ENCODE peak calls at places on chromosome 3, in ten cellular contexts. A is breast epithelium, B is ovary, O is IMR-90, V is body of pancreas, Q is A549, S is Peyer's patch, G is adrenal gland, E is transverse colon, Z is upper lobe of left lung. K is an unnamed sample.

GRCh38 chr3:188974856-188975611 is 196.7 kb upstream of the TPRG1 start:
- DNase-seq in S (no peak), A (no peak), V (peak; percentile 30), E (no peak), O (peak; percentile 64), Z (no peak), Q (no peak), G (no peak), B (no peak), K (no peak)

GRCh38 chr3:66912306-66912705 is 85.8 kb upstream of the KBTBD8 start:
- DNase-seq in A (no peak), B (no peak), E (no peak), O (no peak), V (no peak), Q (no peak), G (no peak), S (no peak), Z (no peak), K (no peak)

GRCh38 chr3:180278583-180279188 is 241.9 kb upstream of the PEX5L start:
- DNase-seq in V (no peak), O (no peak), Z (no peak), Q (no peak), S (no peak), B (no peak), A (no peak), G (no peak), E (no peak), K (no peak)

GRCh38 chr3:55416381-55416821 is 70.7 kb downstream of the WNT5A start:
- DNase-seq in A (no peak), E (no peak), Z (no peak), O (peak; percentile 93), G (no peak), V (no peak), B (no peak), S (no peak), Q (peak; percentile 22), K (no peak)

GRCh38 chr3:182323126-182323727 is 470.1 kb upstream of the ATP11B start:
- DNase-seq in Q (no peak), E (no peak), O (no peak), Z (no peak), V (no peak), B (no peak), A (no peak), S (no peak), G (no peak), K (no peak)

GRCh38 chr3:139654637-139655365 is 23.0 kb downstream of the NMNAT3 start:
- DNase-seq in V (no peak), A (no peak), E (no peak), B (no peak), G (no peak), Z (no peak), S (no peak), Q (no peak), O (no peak), K (peak; percentile 71)

GRCh38 chr3:146142757-146143156 is 18.2 kb downstream of the PLOD2 start:
- DNase-seq in Z (no peak), A (no peak), B (no peak), S (no peak), G (no peak), O (peak; percentile 80), E (no peak), V (peak; percentile 8), Q (no peak), K (no peak)

GRCh38 chr3:180311242-180311641 is 274.5 kb upstream of the PEX5L start:
- DNase-seq in A (no peak), S (no peak), O (no peak), Q (no peak), Z (no peak), E (no peak), V (no peak), B (no peak), G (no peak), K (no peak)

GRCh38 chr3:52790337-52790736 is 4.3 kb upstream of the ITIH3 start:
- DNase-seq in E (no peak), V (no peak), G (no peak), A (no peak), Z (no peak), O (no peak), Q (no peak), S (no peak), B (no peak), K (no peak)

DNA sequence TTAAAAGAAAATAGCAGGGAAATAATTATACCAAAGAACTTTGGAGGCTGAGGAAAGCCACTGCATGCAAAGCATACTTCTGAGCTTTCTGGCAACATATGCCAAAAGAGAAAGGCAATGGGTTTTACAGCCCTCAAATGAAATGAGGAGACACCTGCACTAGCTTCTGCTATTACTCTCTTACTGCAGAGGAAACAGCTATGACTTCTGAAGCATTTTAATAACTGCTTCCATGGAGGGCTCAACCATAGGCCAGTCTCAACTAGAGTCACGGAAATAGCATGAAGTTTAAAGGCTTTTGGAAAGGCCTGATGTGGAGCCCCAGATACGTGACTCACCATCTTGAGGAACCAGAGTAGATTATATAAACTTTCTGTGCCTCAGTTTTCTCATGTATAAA is 114.8 kb downstream of the OXNAD1 start:
- DNase-seq in B (no peak), G (no peak), E (no peak), V (no peak), A (no peak), Z (no peak), S (no peak), Q (no peak), O (no peak), K (no peak)
- TF ChIP-seq POLR2A in B (no peak), G (no peak), E (no peak), V (no peak), A (no peak), Z (no peak), S (no peak), Q (no peak), O (no peak), K (no peak)

DNA sequence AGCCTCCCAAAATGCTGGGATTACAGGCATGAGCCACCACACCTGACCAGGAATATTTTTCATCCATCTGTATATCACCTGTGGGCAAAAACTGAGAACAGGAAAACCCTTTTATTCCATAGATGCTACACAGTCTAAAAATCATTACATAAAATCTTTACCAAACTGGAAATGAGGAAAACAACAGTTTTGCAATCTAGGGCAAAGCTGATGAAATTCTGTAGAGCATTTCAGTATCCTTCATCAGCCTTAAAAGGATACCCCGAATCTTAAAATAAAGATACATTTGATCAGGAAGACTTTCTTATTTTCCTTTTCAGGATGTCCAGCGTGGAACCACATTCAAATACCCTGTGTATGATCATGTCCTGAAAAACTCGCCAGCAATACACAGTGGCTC is 7.1 kb downstream of the SIAH2 start:
- DNase-seq in V (no peak), Z (no peak), S (no peak), O (no peak), Q (no peak), G (no peak), E (no peak), A (no peak), B (no peak), K (no peak)
- H3K4me3 ChIP-seq in V (no peak overlapping the region), Z (no peak overlapping the region), S (no peak overlapping the region), O (no peak overlapping the region), Q (no peak overlapping the region), G (no peak overlapping the region), E (no peak overlapping the region), A (no peak overlapping the region), B (no peak overlapping the region), K (no peak overlapping the region)

DNA sequence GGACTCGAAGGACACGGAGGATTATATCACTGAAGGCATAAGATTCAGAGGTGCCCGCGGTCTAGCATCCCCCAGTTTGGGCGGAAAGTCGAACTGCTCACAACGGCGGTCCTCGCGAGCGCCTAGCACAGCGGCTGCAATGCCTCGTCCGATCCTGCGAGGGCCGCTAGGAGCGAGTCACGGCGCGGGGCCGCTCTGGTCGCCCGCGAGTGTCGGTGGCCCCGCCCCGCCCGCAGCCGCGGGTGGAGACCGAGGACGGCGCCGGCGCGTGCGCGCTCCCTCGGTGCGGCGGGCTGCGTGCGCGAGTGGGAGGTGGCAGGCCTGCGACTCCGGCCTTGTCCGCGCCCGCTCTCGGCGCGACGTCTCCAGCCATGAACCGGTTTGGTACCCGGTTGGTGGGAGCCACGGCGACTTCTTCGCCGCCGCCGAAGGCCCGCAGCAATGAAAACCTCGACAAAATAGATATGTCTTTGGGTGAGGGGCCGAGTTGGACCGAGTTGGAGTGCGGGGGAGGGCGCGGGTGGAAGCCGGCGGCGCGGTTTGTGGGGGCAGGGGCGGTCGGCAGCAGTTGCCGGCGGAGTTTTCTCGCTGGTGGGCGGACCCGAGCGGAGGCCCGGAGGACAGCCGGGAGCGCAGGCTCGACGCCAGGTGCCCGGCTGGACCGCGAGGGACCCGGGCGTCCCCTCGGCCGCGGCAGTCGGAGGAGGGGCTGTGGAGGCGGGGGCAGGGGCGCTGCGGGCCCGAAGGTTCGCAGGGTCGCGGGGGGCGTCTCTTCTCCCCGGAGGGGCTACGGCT is at the start of gene FYTTD1:
- DNase-seq in B (peak; percentile 90), G (peak; percentile 91), S (peak; percentile 88), Q (peak; percentile 81), O (peak; percentile 84), V (peak; percentile 92), Z (peak; percentile 93), A (peak; percentile 90), E (peak; percentile 93), K (peak; percentile 98)
- TF ChIP-seq POLR2A in B (peak; percentile 85), G (peak; percentile 19), S (peak; percentile 56), Q (peak; percentile 78), O (no peak), V (peak; percentile 82), Z (peak; percentile 84), A (peak; percentile 42), E (peak; percentile 48), K (peak; percentile 21)

GRCh38 chr3:9897408-9898372 is 5.0 kb upstream of the IL17RE start:
- DNase-seq in A (peak; percentile 68), B (no peak), V (peak; percentile 93), O (peak; percentile 41), Q (peak; percentile 90), E (peak; percentile 67), Z (peak; percentile 77), S (no peak), G (peak; percentile 66), K (no peak)

GRCh38 chr3:9899289-9899791 is 3.3 kb upstream of the IL17RE start:
- DNase-seq in Z (no peak), V (no peak), A (no peak), G (no peak), B (no peak), Q (no peak), E (no peak), S (no peak), O (no peak), K (no peak)

GRCh38 chr3:9901967-9902366 is 681 bp upstream of the IL17RE start:
- DNase-seq in A (no peak), E (no peak), G (no peak), O (no peak), V (no peak), Z (no peak), Q (no peak), B (no peak), S (no peak), K (no peak)

GRCh38 chr3:9902372-9903237 is at the start of gene IL17RE:
- DNase-seq in B (no peak), G (no peak), S (no peak), V (peak; percentile 63), A (peak; percentile 63), Q (no peak), O (no peak), Z (peak; percentile 75), E (peak; percentile 82), K (peak; percentile 63)

GRCh38 chr3:9898467-9899229 is 4.0 kb upstream of the IL17RE start:
- DNase-seq in B (no peak), A (no peak), V (peak; percentile 43), Z (peak; percentile 33), O (no peak), E (peak; percentile 60), S (no peak), Q (no peak), G (no peak), K (no peak)
- H3K4me3 ChIP-seq in B (no peak overlapping the region), A (no peak overlapping the region), V (no peak overlapping the region), Z (no peak overlapping the region), O (no peak overlapping the region), E (no peak overlapping the region), S (no peak overlapping the region), Q (no peak overlapping the region), G (no peak overlapping the region), K (no peak overlapping the region)

GRCh38 chr3:112128843-112129727 is 4.0 kb downstream of the GCSAM start:
- DNase-seq in S (peak; percentile 65), O (peak; percentile 75), V (no peak), E (no peak), Z (no peak), A (no peak), G (no peak), B (no peak), Q (peak; percentile 3), K (no peak)
- TF ChIP-seq POLR2A in S (no peak), O (no peak), V (no peak), E (no peak), Z (no peak), A (no peak), G (no peak), B (no peak), Q (no peak), K (no peak)